ENCODE peak calls at places on chromosomes 4 and X, in seven cellular contexts. M, E, U, K, H, C and B are unnamed samples.

GRCh38 chr4:99833766-99834165 is 17.1 kb downstream of the DAPP1 start:
- DNase-seq in M (no peak), E (no peak), U (no peak), K (no peak), H (no peak), C (no peak), B (no peak)

GRCh38 chr4:38177792-38178665 is 217.8 kb downstream of the PTTG2 start:
- DNase-seq in M (peak), E (no peak), U (peak), K (no peak), H (peak), C (peak), B (no peak)

GRCh38 chrX:104112326-104112951 is at the start of gene ZCCHC18:
- DNase-seq in M (peak), E (peak), U (peak), K (peak), H (peak), C (peak), B (peak)

GRCh38 chr4:109472343-109472761 is 38.7 kb downstream of the SEC24B start:
- DNase-seq in M (no peak), E (no peak), U (no peak), K (no peak), H (no peak), C (no peak), B (no peak)

GRCh38 chrX:110675866-110676265 is 119.8 kb downstream of the CHRDL1 start:
- DNase-seq in M (no peak), E (no peak), U (no peak), K (no peak), H (no peak), C (no peak), B (no peak)

GRCh38 chr4:148312996-148313490 is 129.2 kb downstream of the NR3C2 start:
- DNase-seq in M (no peak), E (no peak), U (no peak), K (no peak), H (no peak), C (no peak), B (peak)

GRCh38 chr4:156774422-156774821 is 197.2 kb downstream of the PDGFC start:
- DNase-seq in M (no peak), E (peak), U (no peak), K (no peak), H (no peak), C (peak), B (peak)

GRCh38 chr4:109007976-109008375 is 245.1 kb upstream of the ETNPPL start:
- DNase-seq in M (no peak), E (no peak), U (no peak), K (no peak), H (no peak), C (no peak), B (no peak)

GRCh38 chrX:42684062-42684461 is 93.9 kb downstream of the PPP1R2C start:
- DNase-seq in M (no peak), E (no peak), U (no peak), K (no peak), H (no peak), C (no peak), B (no peak)

GRCh38 chrX:91434351-91435168 is at the start of gene PABPC5:
- DNase-seq in M (peak), E (no peak), U (peak), K (no peak), H (peak), C (peak), B (peak)

GRCh38 chr4:2260336-2261109 is 1.4 kb downstream of the MXD4 start:
- DNase-seq in M (peak), E (no peak), U (peak), K (peak), H (peak), C (peak), B (peak)

GRCh38 chr4:170278481-170278880 is 188.7 kb upstream of the AADAT start:
- DNase-seq in M (no peak), E (no peak), U (no peak), K (no peak), H (no peak), C (no peak), B (no peak)

GRCh38 chr4:57612279-57612678 is 502.1 kb upstream of the IGFBP7 start:
- DNase-seq in M (no peak), E (no peak), U (no peak), K (no peak), H (no peak), C (no peak), B (no peak)

GRCh38 chr4:3290476-3290875 is 2.3 kb upstream of the RGS12 start:
- DNase-seq in M (no peak), E (no peak), U (no peak), K (no peak), H (no peak), C (no peak), B (no peak)

GRCh38 chr4:3784469-3785291 is 18.5 kb downstream of the ADRA2C start:
- DNase-seq in M (no peak), E (peak), U (no peak), K (no peak), H (no peak), C (no peak), B (no peak)

GRCh38 chr4:97987019-97987648 is 156.1 kb downstream of the STPG2 start:
- DNase-seq in M (no peak), E (peak), U (no peak), K (no peak), H (no peak), C (no peak), B (no peak)

GRCh38 chr4:185265942-185266341 is 56.5 kb downstream of the SNX25 start:
- DNase-seq in M (no peak), E (no peak), U (no peak), K (no peak), H (no peak), C (no peak), B (no peak)

GRCh38 chr4:184857446-184858121 is 31.8 kb upstream of the ACSL1 start:
- DNase-seq in M (no peak), E (no peak), U (no peak), K (no peak), H (no peak), C (no peak), B (no peak)

GRCh38 chr4:124899997-124900396 is 187.5 kb upstream of the ANKRD50 start:
- DNase-seq in M (no peak), E (no peak), U (no peak), K (no peak), H (no peak), C (no peak), B (no peak)

GRCh38 chr4:25993564-25994185 is 79.7 kb downstream of the SMIM20 start:
- DNase-seq in M (no peak), E (peak), U (peak), K (no peak), H (peak), C (peak), B (no peak)
- TF ChIP-seq CTCF in M (no peak), E (peak), U (peak), K (no peak), H (peak), C (no peak), B (no peak)

GRCh38 chr4:36414248-36414647 is 132.8 kb downstream of the DTHD1 start:
- DNase-seq in M (no peak), E (no peak), U (no peak), K (no peak), H (no peak), C (no peak), B (no peak)
- TF ChIP-seq CTCF in M (peak), E (peak), U (no peak), K (no peak), H (peak), C (no peak), B (peak)

DNA sequence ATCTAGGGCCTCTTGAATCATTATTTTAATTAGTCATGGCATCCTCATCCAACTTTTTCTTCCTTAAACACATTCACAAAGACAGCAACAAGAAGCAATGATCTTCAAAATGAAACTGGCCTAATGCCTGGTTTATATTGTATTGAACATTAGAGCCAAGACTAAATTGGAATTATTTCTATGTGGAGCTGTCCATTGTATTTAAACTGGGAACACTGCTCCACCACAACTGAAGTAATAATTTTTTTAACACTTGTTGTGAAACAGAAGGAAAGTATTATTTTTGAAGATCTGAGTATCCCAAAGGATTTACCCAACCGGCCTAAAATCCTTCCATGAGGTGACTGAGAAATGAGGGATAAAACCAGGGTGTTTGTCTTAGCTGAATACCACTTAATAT is 6.9 kb downstream of the GABRB1 start:
- DNase-seq in M (no peak), E (no peak), U (no peak), K (no peak), H (no peak), C (no peak), B (no peak)
- TF ChIP-seq CTCF in M (no peak), E (no peak), U (no peak), K (no peak), H (no peak), C (no peak), B (no peak)

DNA sequence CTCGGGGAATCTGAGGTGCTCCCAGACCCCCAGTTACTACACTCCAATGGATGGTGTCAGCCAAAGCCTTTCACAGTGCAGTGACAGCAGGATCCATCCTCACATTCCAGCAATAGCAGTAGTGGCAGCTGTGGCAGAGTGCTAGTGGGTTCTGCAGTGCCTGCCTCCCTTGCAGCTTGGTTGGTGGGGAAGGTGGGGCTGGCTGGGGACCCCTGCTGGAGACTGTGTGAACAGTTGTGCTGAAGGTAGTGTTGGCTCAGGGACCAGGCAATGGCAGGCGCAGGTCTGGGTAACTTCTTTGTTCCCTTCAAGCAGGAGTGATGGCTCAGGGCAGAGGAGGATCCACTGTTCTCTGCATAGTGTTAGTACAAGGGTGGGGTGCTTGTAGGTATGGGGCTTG is 343.7 kb upstream of the TRAM1L1 start:
- DNase-seq in M (no peak), E (no peak), U (no peak), K (no peak), H (no peak), C (no peak), B (no peak)
- TF ChIP-seq CTCF in M (no peak), E (peak), U (no peak), K (no peak), H (no peak), C (no peak), B (no peak)

GRCh38 chr4:7041851-7042696 is 1.1 kb upstream of the TADA2B start:
- DNase-seq in M (peak), E (no peak), U (peak), K (peak), H (peak), C (peak), B (peak)

GRCh38 chr4:7041246-7041645 is 1.9 kb upstream of the TADA2B start:
- DNase-seq in M (no peak), E (no peak), U (no peak), K (no peak), H (no peak), C (no peak), B (no peak)

GRCh38 chr4:7040760-7041159 is 2.4 kb upstream of the TADA2B start:
- DNase-seq in M (no peak), E (no peak), U (no peak), K (no peak), H (no peak), C (no peak), B (no peak)

GRCh38 chr4:7034262-7035081 is 8.7 kb upstream of the TADA2B start:
- DNase-seq in M (peak), E (peak), U (no peak), K (no peak), H (no peak), C (peak), B (no peak)

GRCh38 chr4:7037425-7037824 is 5.7 kb upstream of the TADA2B start:
- DNase-seq in M (no peak), E (peak), U (no peak), K (no peak), H (no peak), C (peak), B (no peak)
- TF ChIP-seq CTCF in M (no peak), E (peak), U (no peak), K (no peak), H (peak), C (no peak), B (no peak)

GRCh38 chr4:177441061-177441802 is 1.0 kb downstream of the AGA start:
- DNase-seq in M (peak), E (peak), U (no peak), K (no peak), H (no peak), C (no peak), B (no peak)
- TF ChIP-seq CTCF in M (peak), E (no peak), U (no peak), K (no peak), H (no peak), C (no peak), B (no peak)

DNA sequence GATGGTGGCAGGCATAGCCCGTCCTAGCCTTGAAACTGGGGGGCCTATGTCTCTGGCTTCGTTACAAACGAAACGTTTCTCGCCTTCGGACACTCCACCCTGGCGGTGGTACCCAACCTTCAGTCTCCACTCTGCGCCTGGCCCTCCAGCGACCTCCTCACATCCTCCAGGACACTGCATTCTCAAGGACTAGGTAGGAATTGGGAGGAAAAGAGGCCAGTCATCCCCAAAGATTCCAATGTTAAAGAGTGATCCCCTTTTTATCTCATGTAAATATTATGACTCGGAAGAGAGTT is 2.1 kb upstream of the NKX6-1 start:
- DNase-seq in M (no peak), E (no peak), U (no peak), K (no peak), H (no peak), C (no peak), B (no peak)
- TF ChIP-seq CTCF in M (no peak), E (no peak), U (no peak), K (no peak), H (no peak), C (no peak), B (no peak)

GRCh38 chr4:177051473-177052060 is 258.1 kb upstream of the NEIL3 start:
- DNase-seq in M (no peak), E (peak), U (no peak), K (no peak), H (no peak), C (no peak), B (peak)
- TF ChIP-seq CTCF in M (peak), E (peak), U (no peak), K (no peak), H (peak), C (no peak), B (peak)

DNA sequence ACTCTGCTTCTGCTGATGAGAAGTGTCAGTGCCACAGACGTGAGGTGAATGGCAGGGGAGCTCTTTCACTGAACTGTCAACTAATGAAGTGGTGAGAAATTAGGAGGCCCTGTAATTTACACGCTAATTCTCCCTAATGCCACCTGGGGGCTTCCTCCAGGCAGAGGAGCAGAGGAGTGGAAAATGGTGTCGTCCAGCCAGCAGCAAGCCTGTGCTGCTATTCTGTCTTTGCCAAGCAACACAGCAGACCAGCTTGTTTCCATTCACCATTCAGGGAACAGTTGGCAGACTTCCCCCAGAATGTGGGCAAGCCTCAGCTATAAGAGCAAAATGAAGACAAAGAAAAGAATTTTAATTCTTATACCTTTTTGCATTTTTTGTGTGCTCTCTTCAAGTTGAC is 245.2 kb upstream of the TET2 start:
- DNase-seq in M (no peak), E (no peak), U (no peak), K (no peak), H (peak), C (no peak), B (no peak)
- TF ChIP-seq CTCF in M (no peak), E (no peak), U (no peak), K (no peak), H (no peak), C (no peak), B (no peak)

GRCh38 chr4:146192060-146192459 is 16.5 kb downstream of the LSM6 start:
- DNase-seq in M (no peak), E (peak), U (peak), K (no peak), H (peak), C (peak), B (peak)
- TF ChIP-seq CTCF in M (peak), E (no peak), U (peak), K (no peak), H (peak), C (no peak), B (no peak)